ENCODE peak calls at places on chromosome 12, in five cellular contexts. O is non-pigmented ciliary epithelial cell; H is activated CD4-positive, alpha-beta T cell treated with anti-CD3 and anti-CD28 coated beads for 48 hours; J is epithelial cell of esophagus; Y is fibroblast of the aortic adventitia. K is an unnamed sample.

GRCh38 chr12:127742231-127742630 is 524.7 kb upstream of the TMEM132C start:
- DNase-seq in J (no peak), Y (no peak), H (no peak), O (no peak), K (no peak)

GRCh38 chr12:123149088-123149827 is 1.6 kb downstream of the PITPNM2 start:
- DNase-seq in Y (peak; percentile 20), O (no peak), J (no peak), H (no peak), K (no peak)

GRCh38 chr12:89421093-89421835 is 69.0 kb upstream of the DUSP6 start:
- DNase-seq in J (no peak), O (no peak), H (no peak), Y (no peak), K (no peak)

GRCh38 chr12:31773867-31774266 is 45.0 kb upstream of the AMN1 start:
- DNase-seq in J (peak; percentile 25), O (no peak), Y (no peak), H (no peak), K (no peak)

GRCh38 chr12:25054783-25055144 is 105.9 kb upstream of the BCAT1 start:
- DNase-seq in O (peak; percentile 47), Y (no peak), J (peak; percentile 91), H (peak; percentile 76), K (no peak)

GRCh38 chr12:1934831-1935230 is 16.4 kb upstream of the CACNA2D4 start:
- DNase-seq in O (no peak), H (no peak), Y (no peak), J (no peak), K (no peak)

GRCh38 chr12:22459872-22460490 is 84.4 kb downstream of the C2CD5 start:
- DNase-seq in O (no peak), Y (peak; percentile 65), J (peak; percentile 61), H (no peak), K (peak; percentile 75)

GRCh38 chr12:11622774-11623375 is 26.6 kb upstream of the ETV6 start:
- DNase-seq in Y (no peak), O (no peak), J (no peak), H (no peak), K (peak; percentile 6)

GRCh38 chr12:47024463-47024862 is 55.0 kb upstream of the PCED1B start:
- DNase-seq in J (no peak), Y (peak; percentile 66), H (no peak), O (no peak), K (no peak)

GRCh38 chr12:116720129-116720528 is 17.7 kb downstream of the SPRING1 start:
- DNase-seq in H (no peak), Y (no peak), O (no peak), J (no peak), K (no peak)

GRCh38 chr12:8501720-8502119 is 11.6 kb upstream of the CLEC4D start:
- DNase-seq in J (no peak), H (no peak), Y (no peak), O (no peak), K (no peak)

GRCh38 chr12:104434129-104434528 is 22.6 kb upstream of the CHST11 start:
- DNase-seq in H (no peak), O (no peak), Y (no peak), J (no peak), K (no peak)

GRCh38 chr12:88578821-88579518 is 1.3 kb downstream of the KITLG start:
- DNase-seq in J (peak; percentile 42), H (no peak), O (no peak), Y (no peak), K (peak; percentile 57)

GRCh38 chr12:122195405-122195804 is 8.1 kb upstream of the B3GNT4 start:
- DNase-seq in Y (no peak), O (no peak), H (no peak), J (no peak), K (no peak)

GRCh38 chr12:110921262-110921661 is 883 bp upstream of the MYL2 start:
- DNase-seq in J (peak; percentile 70), H (no peak), O (no peak), Y (peak; percentile 37), K (peak; percentile 78)

GRCh38 chr12:55682087-55682796 is 25.5 kb downstream of the ITGA7 start:
- DNase-seq in H (no peak), Y (no peak), O (no peak), J (no peak), K (no peak)

GRCh38 chr12:11978985-11979384 is 91.8 kb upstream of the BCL2L14 start:
- DNase-seq in H (no peak), J (peak; percentile 74), Y (no peak), O (no peak), K (peak; percentile 73)

K was measured in PC-3.